ENCODE peak calls at places on chromosomes 12 and 14, in five cellular contexts. C is fibroblast of the aortic adventitia, L is esophagus squamous epithelium, X is A549, V is WERI-Rb-1. M is an unnamed sample.

GRCh38 chr14:90721619-90722305 is 94.5 kb downstream of the TTC7B start:
- DNase-seq in C (no peak), L (no peak), X (no peak), V (no peak), M (no peak)

GRCh38 chr12:109358154-109358869 is 10.6 kb downstream of the MYO1H start:
- DNase-seq in C (peak; percentile 59), L (no peak), X (no peak), V (no peak), M (no peak)

GRCh38 chr14:103552011-103552797 is 10.3 kb downstream of the BAG5 start:
- DNase-seq in C (peak; percentile 80), L (no peak), X (no peak), V (no peak), M (peak; percentile 95)

GRCh38 chr14:39492267-39492666 is 60.0 kb upstream of the FBXO33 start:
- DNase-seq in C (peak; percentile 92), L (no peak), X (no peak), V (no peak), M (peak; percentile 75)

GRCh38 chr14:56585461-56586084 is 6.0 kb downstream of the TMEM260 start:
- DNase-seq in C (no peak), L (no peak), X (no peak), V (no peak), M (no peak)

GRCh38 chr14:58280954-58281787 is 17.2 kb upstream of the ARID4A start:
- DNase-seq in C (peak; percentile 92), L (no peak), X (peak; percentile 28), V (no peak), M (peak; percentile 98)

GRCh38 chr14:58954874-58955273 is 233.6 kb upstream of the DAAM1 start:
- DNase-seq in C (no peak), L (no peak), X (no peak), V (no peak), M (no peak)

GRCh38 chr12:129064201-129064881 is 211.1 kb downstream of the GLT1D1 start:
- DNase-seq in C (no peak), L (no peak), X (no peak), V (peak; percentile 65), M (no peak)

GRCh38 chr12:22978962-22979361 is 354.0 kb downstream of the ETNK1 start:
- DNase-seq in C (peak; percentile 96), L (no peak), X (no peak), V (no peak), M (peak; percentile 63)

GRCh38 chr14:53153702-53154112 is 584 bp upstream of the DDHD1 start:
- DNase-seq in C (no peak), L (no peak), X (no peak), V (no peak), M (no peak)

GRCh38 chr12:114508529-114509129 is 102.7 kb upstream of the TBX5 start:
- DNase-seq in C (peak; percentile 79), L (no peak), X (peak; percentile 80), V (peak; percentile 62), M (peak; percentile 13)

GRCh38 chr12:52925717-52926595 is 21.1 kb upstream of the KRT8 start:
- DNase-seq in C (no peak), L (no peak), X (no peak), V (no peak), M (no peak)

GRCh38 chr12:55927588-55928502 is at the start of gene PYM1:
- DNase-seq in C (peak; percentile 67), L (peak; percentile 68), X (peak; percentile 69), V (peak; percentile 69), M (no peak)

GRCh38 chr12:54383041-54383609 is 1.4 kb downstream of the ZNF385A start:
- DNase-seq in C (peak; percentile 70), L (no peak), X (no peak), V (no peak), M (peak; percentile 56)

GRCh38 chr12:105761075-105761474 is 377.7 kb downstream of the NUAK1 start:
- DNase-seq in C (no peak), L (no peak), X (no peak), V (no peak), M (no peak)

GRCh38 chr12:54603872-54604271 is 15.4 kb upstream of the PPP1R1A start:
- DNase-seq in C (no peak), L (no peak), X (no peak), V (no peak), M (no peak)

GRCh38 chr14:45793081-45793480 is 540.1 kb upstream of the MIS18BP1 start:
- DNase-seq in C (no peak), L (no peak), X (no peak), V (no peak), M (no peak)

GRCh38 chr12:108694812-108695278 is 36.5 kb downstream of the CORO1C start:
- DNase-seq in C (peak; percentile 53), L (no peak), X (no peak), V (no peak), M (no peak)

GRCh38 chr12:52358575-52359350 is 8.5 kb downstream of the KRT85 start:
- DNase-seq in C (no peak), L (no peak), X (no peak), V (no peak), M (no peak)

GRCh38 chr14:69056389-69056788 is 77.3 kb upstream of the ACTN1 start:
- DNase-seq in C (no peak), L (no peak), X (no peak), V (peak; percentile 69), M (no peak)

GRCh38 chr12:116249938-116250337 is 27.6 kb downstream of the MED13L start:
- DNase-seq in C (no peak), L (no peak), X (no peak), V (no peak), M (no peak)

GRCh38 chr14:104432611-104433231 is 146.8 kb upstream of the C14orf180 start:
- DNase-seq in C (no peak), L (no peak), X (no peak), V (no peak), M (no peak)

GRCh38 chr12:64890873-64891468 is 66.5 kb downstream of the TBC1D30 start:
- DNase-seq in C (peak; percentile 81), L (no peak), X (peak; percentile 44), V (no peak), M (peak; percentile 19)

GRCh38 chr12:15842106-15842505 is 40.1 kb upstream of the STRAP start:
- DNase-seq in C (peak; percentile 91), L (no peak), X (no peak), V (no peak), M (no peak)

GRCh38 chr14:76376001-76376404 is at the start of gene ESRRB:
- DNase-seq in C (no peak), L (no peak), X (peak; percentile 48), V (peak; percentile 52), M (no peak)

GRCh38 chr14:29016050-29016900 is 249.7 kb downstream of the FOXG1 start:
- DNase-seq in C (peak; percentile 65), L (no peak), X (no peak), V (peak; percentile 78), M (no peak)

GRCh38 chr12:98182791-98183190 is 332.6 kb upstream of the TMPO start:
- DNase-seq in C (no peak), L (no peak), X (no peak), V (no peak), M (no peak)

GRCh38 chr12:94184995-94185711 is 36.8 kb downstream of the PLXNC1 start:
- DNase-seq in C (no peak), L (no peak), X (no peak), V (no peak), M (no peak)

GRCh38 chr12:27333311-27334009 is 824 bp downstream of the BMAL2 start:
- DNase-seq in C (peak; percentile 16), L (no peak), X (no peak), V (peak; percentile 34), M (no peak)

GRCh38 chr14:57749267-57749666 is 116.6 kb downstream of the SLC35F4 start:
- DNase-seq in C (peak; percentile 51), L (no peak), X (no peak), V (no peak), M (no peak)

GRCh38 chr14:98498019-98498885 is 773.7 kb downstream of the BCL11B start:
- DNase-seq in C (no peak), L (no peak), X (no peak), V (no peak), M (no peak)

GRCh38 chr14:24843494-24843893 is 206.5 kb downstream of the STXBP6 start:
- DNase-seq in C (no peak), L (no peak), X (no peak), V (no peak), M (no peak)

GRCh38 chr12:88944403-88944802 is 364.1 kb upstream of the KITLG start:
- DNase-seq in C (peak; percentile 52), L (no peak), X (peak; percentile 10), V (no peak), M (no peak)

GRCh38 chr12:88945041-88945732 is 364.9 kb upstream of the KITLG start:
- DNase-seq in C (peak; percentile 88), L (no peak), X (no peak), V (no peak), M (no peak)

GRCh38 chr12:88951177-88951576 is 370.9 kb upstream of the KITLG start:
- DNase-seq in C (no peak), L (no peak), X (no peak), V (no peak), M (no peak)

GRCh38 chr12:88946377-88946997 is 366.2 kb upstream of the KITLG start:
- DNase-seq in C (peak; percentile 90), L (no peak), X (no peak), V (no peak), M (peak; percentile 79)

GRCh38 chr12:88947486-88948043 is 367.3 kb upstream of the KITLG start:
- DNase-seq in C (no peak), L (no peak), X (no peak), V (no peak), M (no peak)
- TF ChIP-seq CTCF in C (no peak), L (no peak), X (no peak), V (no peak), M (peak; percentile 40)

DNA sequence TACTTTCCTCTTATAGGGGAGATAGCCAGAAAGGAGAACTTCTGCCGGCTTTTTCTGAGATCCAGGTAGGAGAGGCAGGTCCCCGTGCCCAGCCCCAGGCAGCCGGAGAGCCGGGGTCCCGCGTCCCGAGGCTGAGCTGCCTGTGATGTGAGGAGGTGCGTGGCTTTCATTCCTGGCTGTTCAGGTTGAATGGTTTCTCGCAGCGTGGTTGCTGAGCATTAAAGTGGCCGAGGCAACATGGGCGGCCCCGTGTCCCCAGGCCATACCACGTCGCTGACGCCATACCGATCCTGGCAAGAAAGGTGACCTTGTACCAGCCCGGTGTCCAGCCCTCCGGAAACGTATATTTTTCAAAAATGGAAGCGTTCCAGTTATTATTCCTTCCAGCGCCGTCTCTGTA is 116.7 kb upstream of the MYL2 start:
- DNase-seq in C (no peak), L (no peak), X (no peak), V (no peak), M (no peak)
- H3K4me3 ChIP-seq in C (no peak overlapping the region), L (peak overlapping the region; percentile 31), X (peak overlapping the region; percentile 11), V (peak overlapping the region; percentile 21), M (no peak overlapping the region)

GRCh38 chr14:106276326-106277267 is 750.2 kb downstream of the TMEM121 start:
- DNase-seq in C (no peak), L (no peak), X (no peak), V (no peak), M (no peak)

DNA sequence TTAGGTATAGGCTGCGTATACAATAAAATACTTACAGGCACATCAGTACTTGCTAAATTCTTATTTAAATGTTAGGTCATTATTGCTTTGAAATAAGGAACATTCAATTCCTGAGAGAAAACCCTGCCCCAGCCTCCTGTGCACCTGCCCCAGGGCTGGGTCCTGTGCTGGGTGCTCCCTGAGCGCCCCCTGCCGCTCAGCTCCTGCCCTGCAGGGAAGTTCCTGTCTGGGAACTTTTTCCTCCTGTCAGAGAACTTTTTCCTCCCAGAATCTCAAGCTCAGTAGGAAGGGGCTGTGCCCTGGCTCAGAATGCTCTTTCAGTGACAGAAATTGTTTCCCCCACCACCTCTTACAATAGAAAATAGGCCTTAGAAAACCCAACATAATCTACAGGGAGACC is 751.1 kb downstream of the TMEM121 start:
- DNase-seq in C (no peak), L (no peak), X (no peak), V (no peak), M (no peak)
- TF ChIP-seq CTCF in C (no peak), L (peak; percentile 13), X (peak; percentile 20), V (peak; percentile 76), M (peak; percentile 57)

GRCh38 chr12:96456265-96456974 is 33.0 kb upstream of the CFAP54 start:
- DNase-seq in C (no peak), L (no peak), X (no peak), V (no peak), M (no peak)
- H3K4me3 ChIP-seq in C (no peak overlapping the region), L (no peak overlapping the region), X (no peak overlapping the region), V (no peak overlapping the region), M (no peak overlapping the region)

M was measured in epithelial cell of proximal tubule.